ENCODE peak calls at places on chromosomes 6 and 20, in six cellular contexts. Q, W, L, C, Y and P are unnamed samples.

GRCh38 chr6:93468291-93468690 is 48.9 kb upstream of the EPHA7 start:
- DNase-seq in Q (no peak), W (no peak), L (no peak), C (no peak), Y (no peak), P (no peak)

GRCh38 chr20:555933-556332 is 12.3 kb upstream of the CSNK2A1 start:
- DNase-seq in Q (no peak), W (no peak), L (no peak), C (no peak), Y (no peak), P (no peak)

GRCh38 chr20:23193985-23194384 is 107.9 kb upstream of the CD93 start:
- DNase-seq in Q (no peak), W (no peak), L (no peak), C (no peak), Y (no peak), P (no peak)

GRCh38 chr6:136249811-136250685 is at the start of gene MTFR2:
- DNase-seq in Q (peak; percentile 77), W (peak; percentile 96), L (peak; percentile 97), C (peak; percentile 98), Y (peak; percentile 92), P (peak; percentile 96)

GRCh38 chr20:36745234-36745926 is 510 bp downstream of the NDRG3 start:
- DNase-seq in Q (no peak), W (no peak), L (peak; percentile 66), C (no peak), Y (no peak), P (no peak)

GRCh38 chr20:32580970-32581838 is 3.9 kb downstream of the NOL4L start:
- DNase-seq in Q (no peak), W (no peak), L (no peak), C (no peak), Y (no peak), P (no peak)

GRCh38 chr6:31614075-31614619 is 887 bp upstream of the AIF1 start:
- DNase-seq in Q (no peak), W (no peak), L (no peak), C (no peak), Y (peak; percentile 77), P (no peak)

GRCh38 chr6:41580690-41581089 is 34.5 kb downstream of the FOXP4 start:
- DNase-seq in Q (no peak), W (no peak), L (no peak), C (no peak), Y (no peak), P (no peak)

GRCh38 chr6:118297821-118298220 is 250.3 kb upstream of the PLN start:
- DNase-seq in Q (no peak), W (no peak), L (no peak), C (no peak), Y (no peak), P (no peak)

GRCh38 chr6:4506221-4506620 is 270.0 kb upstream of the CDYL start:
- DNase-seq in Q (no peak), W (no peak), L (no peak), C (no peak), Y (no peak), P (no peak)

GRCh38 chr20:13819885-13820645 is 35.2 kb downstream of the NDUFAF5 start:
- DNase-seq in Q (no peak), W (peak; percentile 77), L (no peak), C (peak; percentile 70), Y (peak; percentile 58), P (peak; percentile 20)

GRCh38 chr20:21702553-21703467 is 2.7 kb upstream of the PAX1 start:
- DNase-seq in Q (no peak), W (peak; percentile 71), L (no peak), C (no peak), Y (peak; percentile 55), P (no peak)

GRCh38 chr6:90204327-90204726 is 92.3 kb downstream of the BACH2 start:
- DNase-seq in Q (no peak), W (no peak), L (no peak), C (no peak), Y (no peak), P (no peak)

GRCh38 chr20:58515240-58516212 is at the start of gene APCDD1L:
- DNase-seq in Q (no peak), W (no peak), L (peak; percentile 68), C (no peak), Y (no peak), P (no peak)

GRCh38 chr6:17633465-17634188 is 33.5 kb downstream of the FAM8A1 start:
- DNase-seq in Q (no peak), W (no peak), L (no peak), C (no peak), Y (no peak), P (peak; percentile 60)

GRCh38 chr6:113994934-113995342 is 24.0 kb upstream of the HDAC2 start:
- DNase-seq in Q (no peak), W (peak; percentile 31), L (no peak), C (peak; percentile 96), Y (peak; percentile 14), P (no peak)

GRCh38 chr6:12851123-12851695 is 134.6 kb downstream of the PHACTR1 start:
- DNase-seq in Q (no peak), W (no peak), L (no peak), C (no peak), Y (no peak), P (no peak)

GRCh38 chr6:2632943-2633584 is 117.7 kb downstream of the MYLK4 start:
- DNase-seq in Q (no peak), W (no peak), L (no peak), C (no peak), Y (no peak), P (no peak)